ENCODE peak calls at places on chromosomes 13 and 19, in six cellular contexts. One of them, this sample, is unnamed.

GRCh38 chr13:55199132-55199531 is 1941.6 kb upstream of the PRR20A start:
- DNase-seq in HCT116: no peak
- DNase-seq in heart right ventricle: no peak
- DNase-seq in stomach: no peak
- DNase-seq in psoas muscle: no peak
- DNase-seq in cardiac muscle cell: no peak
- DNase-seq in this sample: no peak

GRCh38 chr13:49300716-49301589 is 53.2 kb downstream of the CDADC1 start:
- DNase-seq in HCT116: peak; percentile 42
- DNase-seq in psoas muscle: peak; percentile 66
- DNase-seq in cardiac muscle cell: peak; percentile 82
- DNase-seq in heart right ventricle: peak; percentile 74
- DNase-seq in stomach: peak; percentile 41
- DNase-seq in this sample: peak; percentile 41

GRCh38 chr19:3316659-3317207 is 49.6 kb upstream of the NFIC start:
- DNase-seq in psoas muscle: no peak
- DNase-seq in cardiac muscle cell: no peak
- DNase-seq in stomach: no peak
- DNase-seq in HCT116: no peak
- DNase-seq in heart right ventricle: no peak
- DNase-seq in this sample: no peak

GRCh38 chr13:50400035-50400726 is 384.9 kb downstream of the KCNRG start:
- DNase-seq in cardiac muscle cell: peak; percentile 71
- DNase-seq in HCT116: no peak
- DNase-seq in stomach: no peak
- DNase-seq in heart right ventricle: peak; percentile 64
- DNase-seq in psoas muscle: no peak
- DNase-seq in this sample: peak; percentile 77

GRCh38 chr19:13839938-13840750 is 36.8 kb upstream of the NANOS3 start:
- DNase-seq in psoas muscle: peak; percentile 88
- DNase-seq in HCT116: no peak
- DNase-seq in stomach: peak; percentile 75
- DNase-seq in heart right ventricle: no peak
- DNase-seq in cardiac muscle cell: peak; percentile 40
- DNase-seq in this sample: peak; percentile 31

GRCh38 chr13:94620286-94620896 is 18.7 kb downstream of the GPR180 start:
- DNase-seq in psoas muscle: no peak
- DNase-seq in heart right ventricle: no peak
- DNase-seq in HCT116: peak; percentile 15
- DNase-seq in stomach: no peak
- DNase-seq in cardiac muscle cell: peak; percentile 46
- DNase-seq in this sample: peak; percentile 19

GRCh38 chr13:97342136-97342535 is 91.8 kb upstream of the RAP2A start:
- DNase-seq in HCT116: no peak
- DNase-seq in psoas muscle: no peak
- DNase-seq in stomach: no peak
- DNase-seq in heart right ventricle: no peak
- DNase-seq in cardiac muscle cell: no peak
- DNase-seq in this sample: no peak

GRCh38 chr19:16442386-16443276 is 29.1 kb downstream of the EPS15L1 start:
- DNase-seq in psoas muscle: peak; percentile 72
- DNase-seq in stomach: peak; percentile 60
- DNase-seq in heart right ventricle: peak; percentile 38
- DNase-seq in HCT116: no peak
- DNase-seq in cardiac muscle cell: no peak
- DNase-seq in this sample: peak; percentile 21

GRCh38 chr19:532578-533484 is 1.3 kb downstream of the CDC34 start:
- DNase-seq in heart right ventricle: peak; percentile 85
- DNase-seq in stomach: peak; percentile 85
- DNase-seq in psoas muscle: peak; percentile 93
- DNase-seq in cardiac muscle cell: peak; percentile 68
- DNase-seq in HCT116: peak; percentile 51
- DNase-seq in this sample: peak; percentile 87

GRCh38 chr19:8611391-8611883 is 922 bp upstream of the ADAMTS10 start:
- DNase-seq in HCT116: no peak
- DNase-seq in psoas muscle: peak; percentile 69
- DNase-seq in stomach: no peak
- DNase-seq in heart right ventricle: no peak
- DNase-seq in cardiac muscle cell: peak; percentile 32
- DNase-seq in this sample: no peak

GRCh38 chr13:99809931-99810330 is 161.6 kb downstream of the ZIC5 start:
- DNase-seq in heart right ventricle: no peak
- DNase-seq in stomach: no peak
- DNase-seq in HCT116: no peak
- DNase-seq in psoas muscle: no peak
- DNase-seq in cardiac muscle cell: no peak
- DNase-seq in this sample: no peak

GRCh38 chr13:52842440-52842839 is 6.0 kb downstream of the PCDH8 start:
- DNase-seq in cardiac muscle cell: no peak
- DNase-seq in heart right ventricle: no peak
- DNase-seq in psoas muscle: no peak
- DNase-seq in HCT116: no peak
- DNase-seq in stomach: no peak
- DNase-seq in this sample: no peak

GRCh38 chr19:50980203-50980602 is 3.5 kb downstream of the KLK7 start:
- DNase-seq in psoas muscle: no peak
- DNase-seq in heart right ventricle: no peak
- DNase-seq in HCT116: no peak
- DNase-seq in stomach: no peak
- DNase-seq in cardiac muscle cell: no peak
- DNase-seq in this sample: no peak

GRCh38 chr13:44627441-44627840 is 51.3 kb upstream of the TSC22D1 start:
- DNase-seq in psoas muscle: no peak
- DNase-seq in stomach: no peak
- DNase-seq in heart right ventricle: no peak
- DNase-seq in cardiac muscle cell: no peak
- DNase-seq in HCT116: no peak
- DNase-seq in this sample: no peak

GRCh38 chr13:21522130-21522529 is 63.0 kb upstream of the ZDHHC20 start:
- DNase-seq in psoas muscle: no peak
- DNase-seq in cardiac muscle cell: no peak
- DNase-seq in stomach: no peak
- DNase-seq in HCT116: no peak
- DNase-seq in heart right ventricle: no peak
- DNase-seq in this sample: no peak
- H3K36me3 ChIP-seq in psoas muscle: no peaks in the 10 kb centered on the region
- H3K36me3 ChIP-seq in cardiac muscle cell: peaks cover 3% of the 10 kb centered on the region
- H3K36me3 ChIP-seq in stomach: peaks cover 48% of the 10 kb centered on the region
- H3K36me3 ChIP-seq in HCT116: peaks cover 4% of the 10 kb centered on the region
- H3K36me3 ChIP-seq in heart right ventricle: peaks cover 65% of the 10 kb centered on the region
- H3K36me3 ChIP-seq in this sample: peaks cover 11% of the 10 kb centered on the region

DNA sequence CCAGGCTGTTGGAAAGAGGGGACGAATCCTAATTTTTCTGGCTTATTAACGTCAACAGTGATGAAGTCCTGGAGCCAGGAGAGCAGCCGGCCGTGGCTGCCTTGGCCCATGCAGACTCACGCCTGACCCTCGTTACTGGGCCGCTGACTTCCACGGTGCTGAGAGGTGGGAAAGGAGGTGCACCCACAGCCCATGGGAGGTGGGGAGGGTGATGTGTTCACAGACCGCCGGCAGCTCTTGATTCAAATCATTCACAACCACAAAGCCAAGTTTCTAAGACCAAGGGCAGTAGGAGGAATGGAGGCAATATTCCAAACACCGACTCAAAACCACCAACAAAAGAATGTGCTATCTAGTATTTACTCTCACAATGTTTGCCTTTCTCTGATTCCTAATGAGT is 24.3 kb downstream of the COL4A2 start:
- DNase-seq in stomach: no peak
- DNase-seq in cardiac muscle cell: peak; percentile 41
- DNase-seq in psoas muscle: no peak
- DNase-seq in heart right ventricle: no peak
- DNase-seq in HCT116: no peak
- DNase-seq in this sample: peak; percentile 87
- H3K4me3 ChIP-seq in stomach: no peak overlapping the region
- H3K4me3 ChIP-seq in cardiac muscle cell: no peak overlapping the region
- H3K4me3 ChIP-seq in psoas muscle: no peak overlapping the region
- H3K4me3 ChIP-seq in heart right ventricle: no peak overlapping the region
- H3K4me3 ChIP-seq in HCT116: no peak overlapping the region
- H3K4me3 ChIP-seq in this sample: no peak overlapping the region

GRCh38 chr19:18419699-18420460 is 682 bp downstream of the SSBP4 start:
- DNase-seq in cardiac muscle cell: no peak
- DNase-seq in heart right ventricle: no peak
- DNase-seq in stomach: no peak
- DNase-seq in HCT116: no peak
- DNase-seq in psoas muscle: peak; percentile 66
- DNase-seq in this sample: peak; percentile 48

GRCh38 chr19:18418725-18419194 is 438 bp upstream of the SSBP4 start:
- DNase-seq in heart right ventricle: peak; percentile 47
- DNase-seq in cardiac muscle cell: no peak
- DNase-seq in psoas muscle: peak; percentile 75
- DNase-seq in stomach: no peak
- DNase-seq in HCT116: no peak
- DNase-seq in this sample: peak; percentile 43

GRCh38 chr19:18420931-18421330 is 1.7 kb downstream of the SSBP4 start:
- DNase-seq in psoas muscle: no peak
- DNase-seq in stomach: no peak
- DNase-seq in HCT116: no peak
- DNase-seq in heart right ventricle: no peak
- DNase-seq in cardiac muscle cell: no peak
- DNase-seq in this sample: no peak

GRCh38 chr19:18418034-18418724 is 1.0 kb upstream of the SSBP4 start:
- DNase-seq in heart right ventricle: no peak
- DNase-seq in psoas muscle: peak; percentile 75
- DNase-seq in stomach: no peak
- DNase-seq in cardiac muscle cell: no peak
- DNase-seq in HCT116: no peak
- DNase-seq in this sample: no peak

DNA sequence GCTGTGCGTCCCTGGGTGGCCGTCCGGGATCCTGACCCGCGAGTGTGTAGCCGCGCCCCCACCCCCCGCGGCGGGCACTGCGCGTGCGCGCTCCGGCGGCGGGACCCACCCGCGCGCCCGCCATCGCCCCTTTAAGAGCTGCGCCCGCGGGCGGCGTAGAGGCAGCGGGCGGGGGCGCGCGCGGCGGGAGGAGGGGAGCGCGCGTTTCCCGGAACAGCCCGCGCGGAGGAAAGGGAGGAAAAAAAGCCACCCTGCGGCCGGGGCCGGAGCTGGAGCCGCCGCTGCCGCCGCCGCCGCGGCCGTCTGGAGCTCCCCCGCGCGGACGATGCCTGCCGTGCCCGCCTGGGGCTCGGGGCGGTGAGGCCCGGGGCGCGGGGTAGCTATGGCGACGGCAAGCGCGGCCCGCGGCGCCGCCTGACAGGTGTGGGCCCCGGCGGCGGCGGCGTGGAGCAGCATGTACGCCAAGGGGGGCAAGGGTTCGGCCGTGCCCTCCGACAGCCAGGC is at the start of gene SSBP4:
- DNase-seq in psoas muscle: peak; percentile 89
- DNase-seq in cardiac muscle cell: peak; percentile 90
- DNase-seq in HCT116: no peak
- DNase-seq in stomach: peak; percentile 76
- DNase-seq in heart right ventricle: peak; percentile 69
- DNase-seq in this sample: peak; percentile 70
- TF ChIP-seq CTCF in psoas muscle: peak; percentile 47
- TF ChIP-seq CTCF in cardiac muscle cell: no peak
- TF ChIP-seq CTCF in HCT116: peak; percentile 17
- TF ChIP-seq CTCF in stomach: peak; percentile 24
- TF ChIP-seq CTCF in heart right ventricle: peak; percentile 34
- TF ChIP-seq CTCF in this sample: peak; percentile 49

DNA sequence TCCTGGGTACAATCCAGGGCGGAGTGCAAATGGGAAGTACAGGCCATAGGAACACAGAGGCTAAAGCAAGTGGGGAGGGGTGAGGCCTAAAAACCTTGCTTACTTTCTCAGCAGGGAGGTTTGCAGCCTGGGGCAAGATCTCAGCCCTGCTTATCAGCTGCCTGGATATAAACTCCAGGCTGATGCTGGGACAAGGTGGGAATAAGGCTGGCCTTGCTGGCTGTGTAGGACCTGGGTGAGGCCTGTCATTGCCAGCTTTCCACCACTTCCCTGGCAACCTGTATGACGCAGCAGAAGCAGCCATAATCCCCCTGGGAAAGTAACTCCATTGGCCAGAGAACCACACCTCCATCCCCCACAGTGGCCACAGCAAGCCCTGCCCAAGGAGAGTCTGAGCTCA is 279.1 kb upstream of the ATXN8OS start:
- DNase-seq in cardiac muscle cell: no peak
- DNase-seq in heart right ventricle: no peak
- DNase-seq in stomach: no peak
- DNase-seq in psoas muscle: no peak
- DNase-seq in HCT116: no peak
- DNase-seq in this sample: no peak
- H3K36me3 ChIP-seq in cardiac muscle cell: no peaks in the 10 kb centered on the region
- H3K36me3 ChIP-seq in heart right ventricle: no peaks in the 10 kb centered on the region
- H3K36me3 ChIP-seq in stomach: no peaks in the 10 kb centered on the region
- H3K36me3 ChIP-seq in psoas muscle: no peaks in the 10 kb centered on the region
- H3K36me3 ChIP-seq in HCT116: no peaks in the 10 kb centered on the region
- H3K36me3 ChIP-seq in this sample: no peaks in the 10 kb centered on the region

GRCh38 chr19:38251564-38252051 is 4.6 kb downstream of the PPP1R14A start:
- DNase-seq in psoas muscle: peak; percentile 68
- DNase-seq in HCT116: no peak
- DNase-seq in cardiac muscle cell: peak; percentile 53
- DNase-seq in stomach: no peak
- DNase-seq in heart right ventricle: peak; percentile 88
- DNase-seq in this sample: no peak
- H3K4me3 ChIP-seq in psoas muscle: peak overlapping the region; percentile 61
- H3K4me3 ChIP-seq in HCT116: no peak overlapping the region
- H3K4me3 ChIP-seq in cardiac muscle cell: no peak overlapping the region
- H3K4me3 ChIP-seq in stomach: peak overlapping the region; percentile 57
- H3K4me3 ChIP-seq in heart right ventricle: peak overlapping the region; percentile 86
- H3K4me3 ChIP-seq in this sample: no peak overlapping the region

DNA sequence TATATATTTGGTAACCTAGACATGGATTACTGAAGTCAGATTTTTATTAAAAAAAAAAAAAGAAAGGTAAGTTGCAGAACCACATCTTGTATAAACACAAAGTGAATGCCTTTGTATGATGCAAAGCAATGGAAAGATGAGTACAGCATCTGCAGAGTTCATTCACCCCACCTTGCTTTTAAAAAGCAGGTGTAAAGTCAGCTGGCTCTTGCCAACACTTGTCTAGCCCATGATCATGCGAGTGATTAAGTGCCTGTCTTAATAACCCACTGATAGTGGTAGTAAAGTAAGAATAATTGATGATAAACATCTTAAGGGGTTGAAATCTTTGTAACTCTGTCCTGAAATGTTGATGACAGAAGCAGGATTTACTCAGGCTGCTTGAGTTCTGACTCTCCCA is 710.4 kb downstream of the EFNB2 start:
- DNase-seq in stomach: no peak
- DNase-seq in HCT116: no peak
- DNase-seq in psoas muscle: no peak
- DNase-seq in heart right ventricle: no peak
- DNase-seq in cardiac muscle cell: no peak
- DNase-seq in this sample: no peak
- TF ChIP-seq CTCF in stomach: no peak
- TF ChIP-seq CTCF in HCT116: no peak
- TF ChIP-seq CTCF in psoas muscle: no peak
- TF ChIP-seq CTCF in heart right ventricle: no peak
- TF ChIP-seq CTCF in cardiac muscle cell: no peak
- TF ChIP-seq CTCF in this sample: no peak